ENCODE peak calls at places on chromosomes 12 and 14, in seven cellular contexts. U is kidney tubule cell, L is fibroblast of lung, A is LoVo, I is left cardiac atrium, N is adrenal gland, F is esophagus muscularis mucosa. K is an unnamed sample.

GRCh38 chr12:101939306-101939705 is 61.9 kb downstream of the DRAM1 start:
- DNase-seq in U (no peak), L (no peak), A (no peak), I (no peak), N (no peak), F (no peak), K (no peak)

GRCh38 chr12:98002887-98003493 is 512.4 kb upstream of the TMPO start:
- DNase-seq in U (peak; percentile 46), L (peak; percentile 16), A (peak; percentile 59), I (no peak), N (peak; percentile 24), F (no peak), K (peak; percentile 47)

GRCh38 chr12:107431942-107432341 is 253.7 kb upstream of the PWP1 start:
- DNase-seq in U (no peak), L (no peak), A (no peak), I (no peak), N (no peak), F (no peak), K (no peak)

GRCh38 chr12:43655586-43655985 is 103.0 kb downstream of the PUS7L start:
- DNase-seq in U (peak; percentile 60), L (peak; percentile 51), A (no peak), I (no peak), N (no peak), F (no peak), K (no peak)

GRCh38 chr12:26678697-26679660 is 154.0 kb downstream of the ITPR2 start:
- DNase-seq in U (no peak), L (peak; percentile 27), A (no peak), I (no peak), N (no peak), F (no peak), K (no peak)

GRCh38 chr14:30971586-30971985 is 53.9 kb upstream of the AP4S1 start:
- DNase-seq in U (no peak), L (peak; percentile 32), A (no peak), I (no peak), N (no peak), F (no peak), K (no peak)

GRCh38 chr14:95515523-95516517 is 630 bp downstream of the SYNE3 start:
- DNase-seq in U (peak; percentile 44), L (peak; percentile 52), A (peak; percentile 69), I (peak; percentile 79), N (peak; percentile 75), F (no peak), K (peak; percentile 86)

GRCh38 chr14:96265387-96265786 is 9.4 kb downstream of the BDKRB1 start:
- DNase-seq in U (no peak), L (no peak), A (no peak), I (no peak), N (no peak), F (no peak), K (no peak)

GRCh38 chr14:97233319-97233980 is 436.3 kb downstream of the VRK1 start:
- DNase-seq in U (no peak), L (no peak), A (no peak), I (no peak), N (no peak), F (no peak), K (no peak)

GRCh38 chr14:88129306-88130056 is 124.5 kb downstream of the GPR65 start:
- DNase-seq in U (peak; percentile 3), L (peak; percentile 77), A (no peak), I (no peak), N (peak; percentile 19), F (no peak), K (peak; percentile 23)

GRCh38 chr12:51371295-51371953 is 19.8 kb downstream of the GALNT6 start:
- DNase-seq in U (peak; percentile 99), L (peak; percentile 98), A (peak; percentile 79), I (peak; percentile 70), N (peak; percentile 82), F (no peak), K (no peak)

GRCh38 chr12:131673519-131674265 is 37.2 kb upstream of the SFSWAP start:
- DNase-seq in U (peak; percentile 26), L (peak; percentile 21), A (peak; percentile 20), I (no peak), N (no peak), F (no peak), K (no peak)